ENCODE peak calls at places on chromosomes 13 and 19, in ten cellular contexts. K, I, P, Y, D, E, W, F, U and B are unnamed samples. For H3K9me3, the result is how much of the 10 kb centered on the place peaks cover.

GRCh38 chr19:34523408-34523807 is 41.9 kb downstream of the WTIP start:
- DNase-seq in P (no peak), K (no peak), Y (no peak), D (no peak), E (no peak), I (no peak), W (no peak), F (no peak), U (no peak), B (no peak)

GRCh38 chr19:55544014-55544413 is 1.3 kb downstream of the SBK3 start:
- DNase-seq in W (no peak), D (no peak), Y (no peak), K (no peak), E (no peak), U (no peak), P (no peak), F (no peak), I (no peak), B (no peak)

GRCh38 chr13:27401210-27401609 is 23.2 kb upstream of the GTF3A start:
- DNase-seq in P (peak), K (no peak), E (no peak), W (peak), Y (no peak), F (no peak), I (peak), U (no peak), D (peak), B (no peak)

GRCh38 chr13:38821753-38822551 is 135.1 kb downstream of the FREM2 start:
- DNase-seq in W (no peak), E (peak), I (no peak), D (no peak), K (no peak), U (no peak), P (no peak), Y (no peak), F (no peak), B (no peak)

GRCh38 chr13:79786176-79786575 is 305.2 kb downstream of the NDFIP2 start:
- DNase-seq in D (no peak), P (no peak), K (no peak), F (no peak), Y (no peak), W (no peak), E (no peak), U (no peak), I (no peak), B (no peak)

GRCh38 chr19:7868326-7868670 is 5.9 kb downstream of the PRR36 start:
- DNase-seq in I (peak), D (no peak), F (no peak), E (no peak), U (peak), P (no peak), Y (no peak), W (peak), K (no peak), B (no peak)

GRCh38 chr13:27264181-27264580 is 6.4 kb upstream of the RASL11A start:
- DNase-seq in P (no peak), W (no peak), Y (no peak), I (no peak), D (no peak), K (no peak), U (no peak), F (peak), E (peak), B (no peak)

GRCh38 chr13:44132710-44133109 is 240.9 kb upstream of the SERP2 start:
- DNase-seq in U (peak), E (peak), W (no peak), P (peak), F (no peak), D (peak), I (peak), K (no peak), Y (no peak), B (no peak)

GRCh38 chr19:30559446-30559845 is 187.3 kb downstream of the ZNF536 start:
- DNase-seq in W (no peak), I (no peak), U (no peak), E (no peak), Y (no peak), D (no peak), K (no peak), F (no peak), P (no peak), B (no peak)

GRCh38 chr13:23025848-23026608 is 154.8 kb upstream of the SGCG start:
- DNase-seq in K (no peak), Y (no peak), U (no peak), E (no peak), I (no peak), D (no peak), P (no peak), F (no peak), W (no peak), B (no peak)

GRCh38 chr19:34841780-34842179 is 68.8 kb upstream of the ZNF599 start:
- DNase-seq in P (no peak), U (no peak), Y (no peak), K (no peak), F (no peak), W (no peak), D (no peak), I (no peak), E (no peak), B (no peak)

GRCh38 chr19:8731428-8732169 is 10.2 kb downstream of the OR2Z1 start:
- DNase-seq in U (no peak), E (no peak), F (no peak), I (peak), P (no peak), D (no peak), W (no peak), Y (no peak), K (no peak), B (no peak)

GRCh38 chr19:56110515-56111448 is 10.3 kb downstream of the ZNF787 start:
- DNase-seq in I (no peak), U (peak), P (no peak), K (no peak), W (no peak), F (no peak), Y (peak), D (peak), E (no peak), B (no peak)

GRCh38 chr19:30423481-30423880 is 51.3 kb downstream of the ZNF536 start:
- DNase-seq in U (no peak), W (no peak), E (no peak), P (no peak), K (no peak), I (no peak), F (no peak), D (no peak), Y (no peak), B (no peak)

GRCh38 chr19:13796301-13797057 is 1.2 kb downstream of the ZSWIM4 start:
- DNase-seq in P (peak), Y (no peak), F (peak), E (peak), I (peak), U (peak), D (peak), K (no peak), W (peak), B (no peak)

GRCh38 chr19:536031-536880 is 4.7 kb downstream of the CDC34 start:
- DNase-seq in P (no peak), I (no peak), U (no peak), E (no peak), W (no peak), D (peak), F (no peak), Y (no peak), K (no peak), B (no peak)

GRCh38 chr19:16398530-16399241 is 73.1 kb downstream of the EPS15L1 start:
- DNase-seq in F (no peak), W (no peak), K (no peak), E (peak), D (no peak), U (no peak), I (no peak), Y (no peak), P (no peak), B (no peak)

GRCh38 chr13:89255844-89256406 is 1584.8 kb downstream of the SLITRK5 start:
- DNase-seq in K (no peak), I (no peak), E (no peak), F (no peak), W (no peak), P (no peak), U (no peak), Y (no peak), D (no peak), B (no peak)

GRCh38 chr13:44555207-44555606 is 20.9 kb downstream of the TSC22D1 start:
- DNase-seq in E (no peak), U (no peak), D (no peak), I (no peak), K (no peak), Y (no peak), P (no peak), W (no peak), F (no peak), B (no peak)

GRCh38 chr13:27016871-27017270 is 154.7 kb downstream of the USP12 start:
- DNase-seq in P (no peak), I (no peak), W (peak), Y (no peak), K (no peak), E (no peak), F (no peak), U (no peak), D (peak), B (no peak)

GRCh38 chr13:100710176-100710575 is 35.6 kb upstream of the TMTC4 start:
- DNase-seq in W (no peak), F (no peak), P (no peak), K (no peak), Y (no peak), U (no peak), D (no peak), I (no peak), E (peak), B (no peak)

GRCh38 chr13:23701646-23702045 is 131.4 kb downstream of the TNFRSF19 start:
- DNase-seq in F (no peak), Y (no peak), W (peak), K (no peak), E (peak), U (peak), I (no peak), P (peak), D (peak), B (no peak)

GRCh38 chr19:50823389-50824042 is at the start of gene KLK1:
- DNase-seq in I (no peak), P (no peak), W (peak), E (no peak), F (no peak), D (peak), U (no peak), K (no peak), Y (no peak), B (no peak)

GRCh38 chr19:54137913-54138776 is 583 bp downstream of the CNOT3 start:
- DNase-seq in P (no peak), U (no peak), I (no peak), W (no peak), D (peak), E (no peak), Y (no peak), K (no peak), F (no peak), B (peak)

GRCh38 chr19:43934055-43934984 is 762 bp downstream of the ZNF45 start:
- DNase-seq in I (peak), U (no peak), W (no peak), D (no peak), E (peak), Y (no peak), K (no peak), P (no peak), F (no peak), B (no peak)

GRCh38 chr13:97257800-97258799 is 36.0 kb downstream of the MBNL2 start:
- DNase-seq in P (peak), U (no peak), E (peak), D (no peak), Y (peak), W (no peak), F (no peak), I (peak), K (no peak), B (no peak)

GRCh38 chr13:112457485-112457884 is 81.3 kb downstream of the SPACA7 start:
- DNase-seq in F (no peak), I (no peak), U (no peak), P (no peak), E (no peak), W (no peak), K (no peak), Y (no peak), D (no peak), B (no peak)

GRCh38 chr19:3513198-3514140 is 7.4 kb downstream of the FZR1 start:
- DNase-seq in W (no peak), Y (peak), D (no peak), U (peak), P (no peak), E (no peak), K (no peak), I (no peak), F (no peak), B (no peak)

GRCh38 chr19:17339088-17339741 is 1.9 kb downstream of the GTPBP3 start:
- DNase-seq in P (no peak), W (no peak), U (no peak), Y (no peak), E (no peak), I (no peak), K (no peak), D (no peak), F (no peak), B (no peak)

GRCh38 chr19:2041436-2041685 is 9.7 kb downstream of the MKNK2 start:
- DNase-seq in I (no peak), U (no peak), K (no peak), E (no peak), Y (no peak), F (no peak), D (no peak), W (no peak), P (no peak), B (no peak)

GRCh38 chr19:12202250-12202649 is 39.4 kb downstream of the ZNF136 start:
- DNase-seq in W (peak), E (no peak), Y (no peak), F (no peak), K (no peak), I (no peak), U (peak), P (no peak), D (peak), B (peak)

GRCh38 chr13:46761174-46761573 is 35.8 kb downstream of the ESD start:
- DNase-seq in D (no peak), U (no peak), W (no peak), Y (no peak), E (no peak), I (no peak), F (no peak), P (no peak), K (no peak), B (no peak)

GRCh38 chr13:48741377-48741776 is 87.6 kb downstream of the CYSLTR2 start:
- DNase-seq in D (no peak), Y (no peak), K (no peak), W (no peak), F (no peak), I (no peak), U (no peak), E (peak), P (no peak), B (no peak)

GRCh38 chr13:23384111-23384510 is 49.4 kb downstream of the SACS start:
- DNase-seq in E (peak), U (no peak), W (no peak), Y (no peak), F (no peak), D (no peak), P (no peak), K (no peak), I (peak), B (no peak)

GRCh38 chr13:31887311-31887710 is 144.3 kb upstream of the FRY start:
- DNase-seq in E (peak), K (no peak), W (no peak), F (peak), P (no peak), U (no peak), Y (no peak), D (no peak), I (no peak), B (no peak)

GRCh38 chr13:111420113-111420876 is 99.9 kb downstream of the TEX29 start:
- DNase-seq in U (no peak), E (no peak), I (no peak), W (no peak), P (no peak), F (no peak), D (no peak), Y (no peak), K (no peak), B (no peak)

GRCh38 chr13:113622791-113623490 is 35.1 kb downstream of the ATP4B start:
- DNase-seq in F (no peak), I (no peak), D (no peak), W (no peak), K (no peak), Y (peak), P (no peak), U (no peak), E (no peak), B (no peak)

GRCh38 chr19:52099497-52100138 is 4.1 kb upstream of the ZNF841 start:
- DNase-seq in I (peak), W (no peak), Y (no peak), E (no peak), U (no peak), F (no peak), P (no peak), K (no peak), D (no peak), B (no peak)

GRCh38 chr19:52102782-52103181 is 7.2 kb upstream of the ZNF841 start:
- DNase-seq in D (no peak), E (no peak), F (no peak), K (no peak), I (no peak), Y (no peak), U (no peak), P (no peak), W (no peak), B (no peak)

GRCh38 chr19:52102163-52102562 is 6.6 kb upstream of the ZNF841 start:
- DNase-seq in I (no peak), W (no peak), K (no peak), D (no peak), F (no peak), U (no peak), P (no peak), E (no peak), Y (no peak), B (no peak)
- H3K9me3 ChIP-seq in I (half or more), W (under half), K (half or more), D (half or more), F (under half), U (under half), P (under half), E (under half), Y (under half), B (under half)

GRCh38 chr13:101917475-101917810 is 465.0 kb downstream of the ITGBL1 start:
- DNase-seq in I (no peak), W (no peak), F (no peak), D (no peak), Y (no peak), P (no peak), E (no peak), K (no peak), U (no peak), B (no peak)

GRCh38 chr13:101916108-101916757 is 463.8 kb downstream of the ITGBL1 start:
- DNase-seq in D (no peak), P (no peak), W (no peak), E (peak), Y (peak), U (no peak), F (no peak), K (no peak), I (no peak), B (no peak)

GRCh38 chr13:101916758-101917474 is 464.4 kb downstream of the ITGBL1 start:
- DNase-seq in F (no peak), W (no peak), U (no peak), I (no peak), P (no peak), Y (no peak), D (no peak), E (no peak), K (no peak), B (no peak)

GRCh38 chr13:101919541-101920306 is 467.2 kb downstream of the ITGBL1 start:
- DNase-seq in Y (no peak), E (peak), F (no peak), K (no peak), P (no peak), U (no peak), W (no peak), I (no peak), D (no peak), B (no peak)

DNA sequence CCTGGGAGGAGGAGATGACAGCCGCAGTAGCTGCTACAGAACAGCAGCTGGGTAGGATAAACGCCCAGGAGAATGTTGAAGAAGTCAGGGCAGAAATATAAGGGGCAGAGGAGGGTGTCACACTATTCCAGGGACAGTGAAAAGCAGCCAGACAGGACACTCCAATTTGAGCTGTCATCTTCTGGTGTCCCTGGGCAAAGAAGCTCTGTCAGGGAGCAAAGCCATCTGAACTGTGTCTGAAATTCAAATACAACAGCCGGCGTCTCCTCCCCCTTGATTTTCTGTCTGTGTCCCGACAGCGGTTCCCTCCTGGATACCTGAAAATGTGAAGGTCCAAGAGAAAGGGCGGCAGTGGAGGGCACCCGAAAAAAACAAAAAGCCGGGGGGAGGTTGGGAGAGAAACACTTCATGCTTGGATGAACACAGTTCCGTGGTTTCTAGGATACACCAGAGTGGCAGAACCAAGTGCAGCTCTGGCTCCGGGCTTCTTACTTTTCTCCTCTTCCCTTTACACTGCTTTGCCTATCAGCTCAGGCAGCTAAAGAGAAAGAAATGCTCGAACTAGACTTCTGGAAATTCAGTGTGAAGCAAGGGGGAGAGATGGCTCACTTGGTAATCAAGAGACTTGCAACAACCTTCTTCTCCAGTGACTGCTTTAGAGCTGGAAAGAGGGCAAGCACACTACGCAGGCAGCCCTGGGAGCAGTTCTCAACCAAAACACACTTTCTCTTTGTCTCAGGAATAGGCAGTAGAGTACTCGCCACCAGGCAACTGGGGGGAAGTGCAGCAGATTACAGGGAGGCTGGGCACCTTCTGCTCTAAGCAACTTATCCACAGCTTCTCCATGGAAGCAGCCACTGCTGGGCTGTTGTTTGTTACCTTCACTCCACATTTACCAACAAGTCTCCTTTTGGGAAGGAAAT is 465.6 kb downstream of the ITGBL1 start:
- DNase-seq in U (no peak), W (no peak), P (no peak), D (no peak), I (no peak), E (no peak), Y (no peak), K (no peak), F (no peak), B (no peak)
- H3K4me3 ChIP-seq in U (peak), W (no peak), P (no peak), D (no peak), I (no peak), E (no peak), Y (no peak), K (no peak), F (no peak), B (no peak)

DNA sequence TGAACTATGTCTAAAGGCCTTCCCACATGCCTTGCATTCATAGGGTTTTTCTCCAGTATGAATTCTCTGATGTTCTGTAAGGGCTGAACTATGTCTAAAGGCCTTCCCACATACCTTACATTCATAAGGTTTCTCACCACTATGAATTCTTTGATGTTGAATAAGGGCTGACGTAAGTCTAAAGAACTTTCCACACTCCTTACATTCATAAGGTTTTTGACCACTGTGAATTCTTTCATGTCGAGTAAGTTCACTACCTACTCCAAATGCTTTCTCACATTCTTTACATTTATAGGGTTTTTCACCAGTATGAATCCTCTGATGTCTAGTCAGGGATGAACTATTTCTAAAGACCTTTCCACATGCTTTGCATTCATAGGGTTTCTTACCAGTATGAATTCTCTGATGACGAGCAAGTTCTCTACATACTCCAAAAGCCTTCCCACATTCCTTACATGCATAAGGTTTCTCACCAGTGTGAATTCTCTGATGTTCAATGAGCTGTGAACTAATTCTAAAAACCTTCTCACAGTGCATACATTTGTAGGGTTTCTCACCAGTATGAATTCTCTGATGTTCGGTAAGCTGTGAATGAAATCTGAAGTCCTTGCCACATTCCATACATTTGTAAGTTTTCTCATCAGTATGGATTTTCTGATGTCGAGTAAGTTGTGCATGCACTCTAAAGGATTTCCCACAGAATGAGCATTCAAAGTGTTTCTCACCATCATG is 19.1 kb upstream of the ZNF260 start:
- DNase-seq in D (no peak), K (no peak), W (no peak), F (no peak), E (peak), U (no peak), I (peak), Y (no peak), P (no peak), B (no peak)
- H3K9me3 ChIP-seq in D (half or more), K (half or more), W (under half), F (under half), E (under half), U (half or more), I (under half), Y (under half), P (half or more), B (half or more)

DNA sequence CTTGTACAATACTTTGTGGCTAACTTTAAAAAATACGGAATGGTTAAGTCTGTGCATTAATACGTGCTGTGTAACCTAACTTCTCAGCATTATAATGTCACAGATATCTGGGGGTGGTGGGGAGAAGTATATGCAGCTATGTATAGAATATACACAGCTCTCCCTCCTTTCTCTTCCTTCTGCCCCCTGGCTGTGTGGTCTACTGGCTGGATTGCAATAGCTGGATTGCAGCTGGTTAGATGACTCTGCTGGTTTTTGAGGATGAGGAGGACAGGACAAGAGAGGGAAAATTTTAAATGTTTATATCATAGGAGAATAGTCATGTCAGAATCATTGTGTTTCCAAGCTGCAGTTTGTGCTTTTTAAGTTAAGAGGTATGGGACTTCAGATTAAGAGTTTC is 9.7 kb downstream of the RNASEH2B start:
- DNase-seq in I (no peak), U (no peak), F (no peak), P (no peak), Y (no peak), K (no peak), E (no peak), D (no peak), W (no peak), B (no peak)
- H3K4me3 ChIP-seq in I (no peak), U (no peak), F (no peak), P (no peak), Y (no peak), K (no peak), E (no peak), D (no peak), W (no peak), B (no peak)